ENCODE peak calls at places on chromosomes 7 and 10, in nine cellular contexts. One of them, this sample, is unnamed.
A peak's percentile ranks its signal among the peaks of the same experiment; 100 is the strongest.

GRCh38 chr7:103813970-103814369 is 175.5 kb downstream of the RELN start:
- DNase-seq in ascending aorta: no peak
- DNase-seq in SK-N-SH: no peak
- DNase-seq in prostate gland: no peak
- DNase-seq in aorta: no peak
- DNase-seq in IMR-90: no peak
- DNase-seq in left ventricle myocardium inferior: no peak
- DNase-seq in gastrocnemius medialis: no peak
- DNase-seq in choroid plexus epithelial cell: no peak
- DNase-seq in this sample: no peak

GRCh38 chr7:106471686-106472440 is 187.1 kb upstream of the NAMPT start:
- DNase-seq in ascending aorta: no peak
- DNase-seq in SK-N-SH: no peak
- DNase-seq in prostate gland: no peak
- DNase-seq in aorta: no peak
- DNase-seq in IMR-90: no peak
- DNase-seq in left ventricle myocardium inferior: no peak
- DNase-seq in gastrocnemius medialis: no peak
- DNase-seq in choroid plexus epithelial cell: no peak
- DNase-seq in this sample: no peak

GRCh38 chr10:96271017-96271815 is at the start of gene BLNK:
- DNase-seq in ascending aorta: peak; percentile 88
- DNase-seq in SK-N-SH: no peak
- DNase-seq in prostate gland: peak; percentile 96
- DNase-seq in aorta: peak; percentile 84
- DNase-seq in IMR-90: peak; percentile 33
- DNase-seq in left ventricle myocardium inferior: peak; percentile 39
- DNase-seq in gastrocnemius medialis: peak; percentile 69
- DNase-seq in choroid plexus epithelial cell: peak; percentile 50
- DNase-seq in this sample: peak; percentile 70

GRCh38 chr10:23742368-23742767 is 303.5 kb downstream of the OTUD1 start:
- DNase-seq in ascending aorta: no peak
- DNase-seq in SK-N-SH: no peak
- DNase-seq in prostate gland: no peak
- DNase-seq in aorta: no peak
- DNase-seq in IMR-90: no peak
- DNase-seq in left ventricle myocardium inferior: no peak
- DNase-seq in gastrocnemius medialis: no peak
- DNase-seq in choroid plexus epithelial cell: no peak
- DNase-seq in this sample: no peak

GRCh38 chr10:80276335-80276734 is 13.1 kb downstream of the MAT1A start:
- DNase-seq in ascending aorta: no peak
- DNase-seq in SK-N-SH: no peak
- DNase-seq in prostate gland: no peak
- DNase-seq in aorta: no peak
- DNase-seq in IMR-90: no peak
- DNase-seq in left ventricle myocardium inferior: no peak
- DNase-seq in gastrocnemius medialis: no peak
- DNase-seq in choroid plexus epithelial cell: no peak
- DNase-seq in this sample: no peak

GRCh38 chr10:51602326-51602725 is 97.1 kb downstream of the CSTF2T start:
- DNase-seq in ascending aorta: no peak
- DNase-seq in SK-N-SH: no peak
- DNase-seq in prostate gland: no peak
- DNase-seq in aorta: no peak
- DNase-seq in IMR-90: peak; percentile 61
- DNase-seq in left ventricle myocardium inferior: no peak
- DNase-seq in gastrocnemius medialis: no peak
- DNase-seq in choroid plexus epithelial cell: peak; percentile 21
- DNase-seq in this sample: no peak

GRCh38 chr7:39375047-39375873 is 190.9 kb upstream of the YAE1 start:
- DNase-seq in ascending aorta: no peak
- DNase-seq in SK-N-SH: no peak
- DNase-seq in prostate gland: no peak
- DNase-seq in aorta: no peak
- DNase-seq in IMR-90: no peak
- DNase-seq in left ventricle myocardium inferior: no peak
- DNase-seq in gastrocnemius medialis: no peak
- DNase-seq in choroid plexus epithelial cell: no peak
- DNase-seq in this sample: no peak

GRCh38 chr10:90430186-90430585 is 427.7 kb downstream of the HTR7 start:
- DNase-seq in ascending aorta: no peak
- DNase-seq in SK-N-SH: no peak
- DNase-seq in prostate gland: no peak
- DNase-seq in aorta: no peak
- DNase-seq in IMR-90: no peak
- DNase-seq in left ventricle myocardium inferior: no peak
- DNase-seq in gastrocnemius medialis: no peak
- DNase-seq in choroid plexus epithelial cell: no peak
- DNase-seq in this sample: no peak

GRCh38 chr10:27256299-27256698 is 15.7 kb upstream of the ACBD5 start:
- DNase-seq in ascending aorta: no peak
- DNase-seq in SK-N-SH: no peak
- DNase-seq in prostate gland: no peak
- DNase-seq in aorta: peak; percentile 61
- DNase-seq in IMR-90: no peak
- DNase-seq in left ventricle myocardium inferior: no peak
- DNase-seq in gastrocnemius medialis: no peak
- DNase-seq in choroid plexus epithelial cell: no peak
- DNase-seq in this sample: no peak

GRCh38 chr10:27248215-27248614 is 7.6 kb upstream of the ACBD5 start:
- DNase-seq in ascending aorta: no peak
- DNase-seq in SK-N-SH: no peak
- DNase-seq in prostate gland: no peak
- DNase-seq in aorta: no peak
- DNase-seq in IMR-90: no peak
- DNase-seq in left ventricle myocardium inferior: no peak
- DNase-seq in gastrocnemius medialis: no peak
- DNase-seq in choroid plexus epithelial cell: no peak
- DNase-seq in this sample: no peak

GRCh38 chr10:27251554-27251953 is 11.0 kb upstream of the ACBD5 start:
- DNase-seq in ascending aorta: no peak
- DNase-seq in SK-N-SH: no peak
- DNase-seq in prostate gland: no peak
- DNase-seq in aorta: no peak
- DNase-seq in IMR-90: no peak
- DNase-seq in left ventricle myocardium inferior: no peak
- DNase-seq in gastrocnemius medialis: no peak
- DNase-seq in choroid plexus epithelial cell: no peak
- DNase-seq in this sample: no peak

GRCh38 chr10:27256790-27257189 is 16.2 kb upstream of the ACBD5 start:
- DNase-seq in ascending aorta: no peak
- DNase-seq in SK-N-SH: peak; percentile 37
- DNase-seq in prostate gland: no peak
- DNase-seq in aorta: peak; percentile 57
- DNase-seq in IMR-90: no peak
- DNase-seq in left ventricle myocardium inferior: no peak
- DNase-seq in gastrocnemius medialis: no peak
- DNase-seq in choroid plexus epithelial cell: no peak
- DNase-seq in this sample: no peak

DNA sequence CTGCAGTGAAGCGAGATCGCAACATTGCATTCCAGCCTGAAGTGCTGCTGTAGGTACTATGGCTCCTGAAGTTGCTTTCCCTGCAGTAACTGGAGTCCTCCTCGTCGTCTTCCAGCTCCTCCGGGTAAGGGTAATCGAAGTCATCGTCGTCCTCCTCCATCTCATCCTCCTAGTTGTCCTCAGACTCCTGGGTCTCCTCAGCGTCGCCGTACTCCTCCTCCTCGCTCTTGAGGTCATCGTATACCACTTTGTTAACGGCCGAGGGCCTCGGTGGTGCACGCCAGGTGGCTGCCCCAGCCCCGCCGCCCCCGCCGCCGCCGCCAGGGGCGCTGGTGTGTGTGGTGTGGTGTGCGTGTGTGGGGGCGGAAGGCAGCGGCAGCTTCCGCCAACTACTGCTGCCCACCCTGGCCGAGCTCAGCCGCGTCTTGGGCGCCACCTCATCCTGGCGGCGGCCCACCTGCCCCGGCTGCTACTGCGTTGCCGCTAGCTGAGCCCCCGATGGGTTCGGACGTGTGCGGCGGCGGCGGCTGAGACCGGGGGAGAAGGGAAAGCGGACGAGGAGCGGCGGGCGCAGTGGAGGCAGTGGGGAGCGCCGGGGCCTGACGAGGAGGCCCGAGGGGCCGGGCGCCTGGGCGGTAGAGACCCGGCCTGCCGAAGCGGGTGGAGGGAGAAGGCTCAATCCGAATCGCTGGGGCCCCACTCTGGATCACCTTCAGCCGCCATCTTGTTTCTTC is 11.8 kb upstream of the ACBD5 start:
- DNase-seq in ascending aorta: peak; percentile 85
- DNase-seq in SK-N-SH: no peak
- DNase-seq in prostate gland: no peak
- DNase-seq in aorta: peak; percentile 90
- DNase-seq in IMR-90: peak; percentile 27
- DNase-seq in left ventricle myocardium inferior: peak; percentile 70
- DNase-seq in gastrocnemius medialis: no peak
- DNase-seq in choroid plexus epithelial cell: peak; percentile 72
- DNase-seq in this sample: peak; percentile 52
- H3K4me3 ChIP-seq in ascending aorta: peak overlapping the region; percentile 95
- H3K4me3 ChIP-seq in SK-N-SH: no peak overlapping the region
- H3K4me3 ChIP-seq in prostate gland: peak overlapping the region; percentile 38
- H3K4me3 ChIP-seq in aorta: peak overlapping the region; percentile 6
- H3K4me3 ChIP-seq in IMR-90: peak overlapping the region; percentile 55
- H3K4me3 ChIP-seq in left ventricle myocardium inferior: peak overlapping the region; percentile 73
- H3K4me3 ChIP-seq in gastrocnemius medialis: peak overlapping the region; percentile 65
- H3K4me3 ChIP-seq in choroid plexus epithelial cell: peak overlapping the region; percentile 71
- H3K4me3 ChIP-seq in this sample: peak overlapping the region; percentile 80

GRCh38 chr10:22335204-22335956 is 9.9 kb upstream of the SPAG6 start:
- DNase-seq in ascending aorta: peak; percentile 80
- DNase-seq in SK-N-SH: peak; percentile 33
- DNase-seq in prostate gland: no peak
- DNase-seq in aorta: peak; percentile 81
- DNase-seq in IMR-90: peak; percentile 52
- DNase-seq in left ventricle myocardium inferior: no peak
- DNase-seq in gastrocnemius medialis: no peak
- DNase-seq in choroid plexus epithelial cell: peak; percentile 42
- DNase-seq in this sample: peak; percentile 26

GRCh38 chr10:22332116-22332692 is 11.3 kb downstream of the BMI1 start:
- DNase-seq in ascending aorta: no peak
- DNase-seq in SK-N-SH: no peak
- DNase-seq in prostate gland: no peak
- DNase-seq in aorta: no peak
- DNase-seq in IMR-90: no peak
- DNase-seq in left ventricle myocardium inferior: no peak
- DNase-seq in gastrocnemius medialis: no peak
- DNase-seq in choroid plexus epithelial cell: no peak
- DNase-seq in this sample: no peak

GRCh38 chr10:22333167-22333566 is 12.1 kb upstream of the SPAG6 start:
- DNase-seq in ascending aorta: no peak
- DNase-seq in SK-N-SH: no peak
- DNase-seq in prostate gland: no peak
- DNase-seq in aorta: no peak
- DNase-seq in IMR-90: no peak
- DNase-seq in left ventricle myocardium inferior: no peak
- DNase-seq in gastrocnemius medialis: no peak
- DNase-seq in choroid plexus epithelial cell: no peak
- DNase-seq in this sample: no peak

GRCh38 chr10:22334414-22335203 is 10.7 kb upstream of the SPAG6 start:
- DNase-seq in ascending aorta: no peak
- DNase-seq in SK-N-SH: no peak
- DNase-seq in prostate gland: no peak
- DNase-seq in aorta: peak; percentile 79
- DNase-seq in IMR-90: no peak
- DNase-seq in left ventricle myocardium inferior: no peak
- DNase-seq in gastrocnemius medialis: no peak
- DNase-seq in choroid plexus epithelial cell: no peak
- DNase-seq in this sample: no peak

DNA sequence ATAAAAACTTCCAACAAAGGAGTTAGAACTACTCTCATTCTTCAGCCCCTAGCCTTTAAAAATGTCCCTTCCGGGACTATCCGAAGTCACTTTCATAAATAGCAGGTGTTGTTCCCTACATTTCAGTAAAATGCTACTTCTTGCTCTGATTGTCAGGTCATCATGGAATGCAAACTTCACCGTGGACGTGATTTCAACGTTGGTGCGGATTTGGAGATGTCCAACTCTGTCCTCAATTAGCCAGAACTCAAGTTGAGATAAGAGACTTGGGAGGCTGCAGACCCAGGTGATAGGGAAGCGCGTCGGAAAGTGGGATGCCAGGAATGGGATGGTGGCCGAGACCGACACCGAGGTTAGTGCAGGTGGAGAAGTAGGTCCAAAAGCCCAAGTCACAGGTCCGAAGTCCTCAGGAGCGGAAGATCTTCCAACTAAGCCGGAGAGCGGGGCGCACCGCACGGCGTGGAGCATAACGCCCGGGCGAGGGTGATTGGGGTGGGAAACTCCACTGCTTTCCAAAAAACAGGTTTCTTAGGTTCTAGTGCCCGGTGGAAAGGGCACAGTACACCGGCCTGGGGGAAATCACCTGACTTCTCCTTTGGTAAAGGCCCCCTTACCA is 11.5 kb upstream of the SPAG6 start:
- DNase-seq in ascending aorta: no peak
- DNase-seq in SK-N-SH: no peak
- DNase-seq in prostate gland: no peak
- DNase-seq in aorta: no peak
- DNase-seq in IMR-90: no peak
- DNase-seq in left ventricle myocardium inferior: no peak
- DNase-seq in gastrocnemius medialis: no peak
- DNase-seq in choroid plexus epithelial cell: no peak
- DNase-seq in this sample: no peak
- H3K4me3 ChIP-seq in ascending aorta: no peak overlapping the region
- H3K4me3 ChIP-seq in SK-N-SH: no peak overlapping the region
- H3K4me3 ChIP-seq in prostate gland: no peak overlapping the region
- H3K4me3 ChIP-seq in aorta: no peak overlapping the region
- H3K4me3 ChIP-seq in IMR-90: no peak overlapping the region
- H3K4me3 ChIP-seq in left ventricle myocardium inferior: peak overlapping the region; percentile 65
- H3K4me3 ChIP-seq in gastrocnemius medialis: no peak overlapping the region
- H3K4me3 ChIP-seq in choroid plexus epithelial cell: no peak overlapping the region
- H3K4me3 ChIP-seq in this sample: no peak overlapping the region

DNA sequence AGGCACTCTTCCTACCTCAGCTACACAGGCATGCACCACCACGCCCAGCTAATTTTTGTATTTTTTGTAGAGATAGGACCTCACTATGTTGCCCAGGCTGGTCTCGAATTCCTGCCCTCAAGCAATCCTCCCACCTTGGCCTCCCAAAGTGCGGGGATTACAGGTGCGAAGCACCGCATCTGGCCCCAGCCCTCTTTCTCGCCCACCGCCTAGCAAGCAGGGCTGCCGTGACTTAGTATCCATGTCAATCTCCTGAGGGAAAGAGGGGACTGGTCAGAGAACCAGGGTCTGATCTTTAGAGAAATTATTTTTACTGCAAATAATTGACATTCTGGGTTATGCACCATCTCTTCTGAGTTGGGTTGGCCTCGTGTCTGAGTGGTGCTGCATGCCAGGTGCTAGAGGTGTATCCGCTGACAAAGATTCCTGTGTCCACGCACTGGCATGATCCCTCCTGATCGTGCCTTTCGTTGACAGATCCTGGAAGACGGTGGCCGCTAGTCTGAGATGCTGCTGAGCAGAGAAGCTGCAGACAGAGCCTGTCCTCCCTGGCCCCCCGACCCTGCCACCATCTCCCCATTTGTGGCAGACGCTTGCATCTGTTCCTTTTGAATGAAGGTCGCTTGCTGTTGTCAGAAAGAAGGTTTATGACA is 22.7 kb downstream of the WIPI2 start:
- DNase-seq in ascending aorta: no peak
- DNase-seq in SK-N-SH: no peak
- DNase-seq in prostate gland: no peak
- DNase-seq in aorta: peak; percentile 68
- DNase-seq in IMR-90: no peak
- DNase-seq in left ventricle myocardium inferior: no peak
- DNase-seq in gastrocnemius medialis: no peak
- DNase-seq in choroid plexus epithelial cell: no peak
- DNase-seq in this sample: no peak
- H3K4me3 ChIP-seq in ascending aorta: no peak overlapping the region
- H3K4me3 ChIP-seq in SK-N-SH: no peak overlapping the region
- H3K4me3 ChIP-seq in prostate gland: no peak overlapping the region
- H3K4me3 ChIP-seq in aorta: no peak overlapping the region
- H3K4me3 ChIP-seq in IMR-90: no peak overlapping the region
- H3K4me3 ChIP-seq in left ventricle myocardium inferior: no peak overlapping the region
- H3K4me3 ChIP-seq in gastrocnemius medialis: no peak overlapping the region
- H3K4me3 ChIP-seq in choroid plexus epithelial cell: no peak overlapping the region
- H3K4me3 ChIP-seq in this sample: no peak overlapping the region

GRCh38 chr7:150745868-150746267 is 8.7 kb downstream of the GIMAP5 start:
- DNase-seq in ascending aorta: no peak
- DNase-seq in SK-N-SH: no peak
- DNase-seq in prostate gland: no peak
- DNase-seq in aorta: no peak
- DNase-seq in IMR-90: no peak
- DNase-seq in left ventricle myocardium inferior: no peak
- DNase-seq in gastrocnemius medialis: no peak
- DNase-seq in choroid plexus epithelial cell: no peak
- DNase-seq in this sample: no peak

GRCh38 chr7:150746931-150747330 is 9.7 kb downstream of the GIMAP5 start:
- DNase-seq in ascending aorta: no peak
- DNase-seq in SK-N-SH: no peak
- DNase-seq in prostate gland: no peak
- DNase-seq in aorta: no peak
- DNase-seq in IMR-90: no peak
- DNase-seq in left ventricle myocardium inferior: no peak
- DNase-seq in gastrocnemius medialis: no peak
- DNase-seq in choroid plexus epithelial cell: no peak
- DNase-seq in this sample: no peak

GRCh38 chr7:150744041-150744656 is 6.9 kb downstream of the GIMAP5 start:
- DNase-seq in ascending aorta: no peak
- DNase-seq in SK-N-SH: no peak
- DNase-seq in prostate gland: no peak
- DNase-seq in aorta: no peak
- DNase-seq in IMR-90: no peak
- DNase-seq in left ventricle myocardium inferior: no peak
- DNase-seq in gastrocnemius medialis: no peak
- DNase-seq in choroid plexus epithelial cell: no peak
- DNase-seq in this sample: no peak

GRCh38 chr7:150742286-150742968 is 5.2 kb downstream of the GIMAP5 start:
- DNase-seq in ascending aorta: no peak
- DNase-seq in SK-N-SH: no peak
- DNase-seq in prostate gland: no peak
- DNase-seq in aorta: no peak
- DNase-seq in IMR-90: no peak
- DNase-seq in left ventricle myocardium inferior: no peak
- DNase-seq in gastrocnemius medialis: no peak
- DNase-seq in choroid plexus epithelial cell: no peak
- DNase-seq in this sample: no peak

GRCh38 chr7:150745086-150745485 is 7.9 kb downstream of the GIMAP5 start:
- DNase-seq in ascending aorta: no peak
- DNase-seq in SK-N-SH: no peak
- DNase-seq in prostate gland: no peak
- DNase-seq in aorta: no peak
- DNase-seq in IMR-90: no peak
- DNase-seq in left ventricle myocardium inferior: no peak
- DNase-seq in gastrocnemius medialis: no peak
- DNase-seq in choroid plexus epithelial cell: no peak
- DNase-seq in this sample: no peak
- H3K4me3 ChIP-seq in ascending aorta: no peak overlapping the region
- H3K4me3 ChIP-seq in SK-N-SH: no peak overlapping the region
- H3K4me3 ChIP-seq in prostate gland: no peak overlapping the region
- H3K4me3 ChIP-seq in aorta: no peak overlapping the region
- H3K4me3 ChIP-seq in IMR-90: no peak overlapping the region
- H3K4me3 ChIP-seq in left ventricle myocardium inferior: no peak overlapping the region
- H3K4me3 ChIP-seq in gastrocnemius medialis: no peak overlapping the region
- H3K4me3 ChIP-seq in choroid plexus epithelial cell: no peak overlapping the region
- H3K4me3 ChIP-seq in this sample: no peak overlapping the region